ENCODE peak calls at places on chromosomes 12 and 14, in six cellular contexts. W is activated T-cell treated with anti-CD3 and anti-CD28 coated beads, Interleukin-2, amount 50 U/mL, for 72 hours; R is Daoy; X is astrocyte of the spinal cord; J is fibroblast of gingiva; Q is naive thymus-derived CD8-positive, alpha-beta T cell. K is an unnamed sample.

GRCh38 chr12:85424581-85425348 is 144.7 kb downstream of the ALX1 start:
- DNase-seq in W (peak), R (peak), X (peak), J (peak), Q (no peak), K (no peak)

GRCh38 chr12:70248916-70249315 is 5.7 kb downstream of the CNOT2 start:
- DNase-seq in W (no peak), R (no peak), X (no peak), J (peak), Q (no peak), K (no peak)

GRCh38 chr14:89650077-89650978 is 233.3 kb upstream of the FOXN3 start:
- DNase-seq in W (no peak), R (no peak), X (no peak), J (no peak), Q (no peak), K (no peak)

GRCh38 chr12:52203126-52203921 is 11.5 kb upstream of the KRT80 start:
- DNase-seq in W (no peak), R (peak), X (peak), J (peak), Q (no peak), K (no peak)

GRCh38 chr14:47567273-47567672 is 108.1 kb downstream of the MDGA2 start:
- DNase-seq in W (no peak), R (no peak), X (no peak), J (no peak), Q (no peak), K (no peak)

GRCh38 chr12:97748298-97748697 is 285.7 kb downstream of the RMST start:
- DNase-seq in W (no peak), R (no peak), X (no peak), J (no peak), Q (no peak), K (no peak)

GRCh38 chr14:22272408-22272807 is 316.6 kb downstream of the DAD1 start:
- DNase-seq in W (no peak), R (no peak), X (no peak), J (no peak), Q (no peak), K (no peak)

GRCh38 chr12:116945901-116946550 is 35.3 kb downstream of the FBXW8 start:
- DNase-seq in W (no peak), R (no peak), X (no peak), J (no peak), Q (no peak), K (no peak)

GRCh38 chr12:40907115-40907521 is 214.9 kb downstream of the CNTN1 start:
- DNase-seq in W (peak), R (peak), X (peak), J (no peak), Q (no peak), K (no peak)

GRCh38 chr12:92649511-92650227 is 53.1 kb upstream of the PLEKHG7 start:
- DNase-seq in W (peak), R (peak), X (peak), J (peak), Q (peak), K (peak)

GRCh38 chr14:99118046-99118721 is 153.8 kb downstream of the BCL11B start:
- DNase-seq in W (no peak), R (no peak), X (no peak), J (no peak), Q (no peak), K (no peak)

GRCh38 chr14:32509632-32510187 is 180.6 kb downstream of the AKAP6 start:
- DNase-seq in W (no peak), R (peak), X (peak), J (peak), Q (no peak), K (peak)

GRCh38 chr12:51590347-51591019 is 550 bp upstream of the SCN8A start:
- DNase-seq in W (peak), R (peak), X (peak), J (peak), Q (peak), K (peak)

GRCh38 chr12:93125126-93125525 is 196.0 kb upstream of the EEA1 start:
- DNase-seq in W (no peak), R (no peak), X (no peak), J (peak), Q (no peak), K (no peak)

GRCh38 chr12:124497039-124497438 is 70.4 kb downstream of the NCOR2 start:
- DNase-seq in W (no peak), R (no peak), X (no peak), J (peak), Q (no peak), K (no peak)

GRCh38 chr12:87332987-87333761 is 696.0 kb downstream of the C12orf50 start:
- DNase-seq in W (no peak), R (no peak), X (peak), J (no peak), Q (no peak), K (no peak)

GRCh38 chr14:64293976-64294671 is at the start of gene ESR2:
- DNase-seq in W (peak), R (peak), X (peak), J (peak), Q (peak), K (no peak)

GRCh38 chr12:114131824-114132223 is 165.7 kb upstream of the RBM19 start:
- DNase-seq in W (no peak), R (no peak), X (no peak), J (no peak), Q (no peak), K (no peak)

GRCh38 chr12:10213168-10214130 is 772 bp downstream of the GABARAPL1 start:
- DNase-seq in W (peak), R (peak), X (peak), J (peak), Q (peak), K (no peak)

GRCh38 chr12:62866451-62867082 is 68.4 kb downstream of the PPM1H start:
- DNase-seq in W (no peak), R (peak), X (peak), J (peak), Q (no peak), K (peak)

GRCh38 chr14:95222151-95222631 is 64.9 kb upstream of the DICER1 start:
- DNase-seq in W (no peak), R (no peak), X (peak), J (no peak), Q (no peak), K (no peak)

GRCh38 chr12:120474092-120474960 is 4.8 kb upstream of the SRSF9 start:
- DNase-seq in W (no peak), R (peak), X (peak), J (no peak), Q (no peak), K (no peak)

GRCh38 chr12:53560386-53560785 is 53.1 kb upstream of the NPFF start:
- DNase-seq in W (no peak), R (peak), X (peak), J (peak), Q (no peak), K (peak)

GRCh38 chr14:71320107-71320733 is 413.0 kb downstream of the PCNX1 start:
- DNase-seq in W (peak), R (peak), X (peak), J (peak), Q (peak), K (peak)

K was measured in pulmonary artery endothelial cell.